ENCODE peak calls at places on chromosomes 7 and 10, in seven cellular contexts. One of them, this sample, is unnamed.

GRCh38 chr10:12628964-12629766 is 279.8 kb downstream of the CAMK1D start:
- DNase-seq in K562: no peak
- DNase-seq in HCT116: no peak
- DNase-seq in HepG2: no peak
- DNase-seq in H1: no peak
- DNase-seq in SK-N-SH: no peak
- DNase-seq in GM12878: no peak
- DNase-seq in this sample: peak; percentile 42

GRCh38 chr10:114905450-114905849 is 32.5 kb upstream of the TRUB1 start:
- DNase-seq in K562: no peak
- DNase-seq in HCT116: peak; percentile 55
- DNase-seq in HepG2: peak; percentile 35
- DNase-seq in H1: no peak
- DNase-seq in SK-N-SH: no peak
- DNase-seq in GM12878: no peak
- DNase-seq in this sample: peak; percentile 4

GRCh38 chr7:83655951-83656556 is 7.1 kb upstream of the SEMA3E start:
- DNase-seq in K562: no peak
- DNase-seq in HCT116: peak; percentile 50
- DNase-seq in HepG2: peak; percentile 26
- DNase-seq in H1: no peak
- DNase-seq in SK-N-SH: peak; percentile 61
- DNase-seq in GM12878: peak; percentile 7
- DNase-seq in this sample: peak; percentile 79

GRCh38 chr10:128050937-128051336 is 75.3 kb downstream of the MKI67 start:
- DNase-seq in K562: no peak
- DNase-seq in HCT116: no peak
- DNase-seq in HepG2: no peak
- DNase-seq in H1: no peak
- DNase-seq in SK-N-SH: no peak
- DNase-seq in GM12878: no peak
- DNase-seq in this sample: no peak

GRCh38 chr10:114708717-114709352 is 50.8 kb upstream of the ABLIM1 start:
- DNase-seq in K562: no peak
- DNase-seq in HCT116: peak; percentile 52
- DNase-seq in HepG2: peak; percentile 13
- DNase-seq in H1: no peak
- DNase-seq in SK-N-SH: no peak
- DNase-seq in GM12878: no peak
- DNase-seq in this sample: no peak

GRCh38 chr7:22420973-22421635 is 64.2 kb upstream of the RAPGEF5 start:
- DNase-seq in K562: no peak
- DNase-seq in HCT116: no peak
- DNase-seq in HepG2: no peak
- DNase-seq in H1: no peak
- DNase-seq in SK-N-SH: no peak
- DNase-seq in GM12878: no peak
- DNase-seq in this sample: no peak

GRCh38 chr7:90791596-90791995 is 195.5 kb downstream of the CDK14 start:
- DNase-seq in K562: no peak
- DNase-seq in HCT116: no peak
- DNase-seq in HepG2: no peak
- DNase-seq in H1: no peak
- DNase-seq in SK-N-SH: no peak
- DNase-seq in GM12878: no peak
- DNase-seq in this sample: no peak

GRCh38 chr10:14186245-14186644 is 144.5 kb downstream of the FRMD4A start:
- DNase-seq in K562: peak; percentile 25
- DNase-seq in HCT116: no peak
- DNase-seq in HepG2: peak; percentile 7
- DNase-seq in H1: no peak
- DNase-seq in SK-N-SH: no peak
- DNase-seq in GM12878: no peak
- DNase-seq in this sample: no peak

GRCh38 chr7:41010967-41011366 is 691.9 kb downstream of the INHBA start:
- DNase-seq in K562: no peak
- DNase-seq in HCT116: no peak
- DNase-seq in HepG2: no peak
- DNase-seq in H1: no peak
- DNase-seq in SK-N-SH: no peak
- DNase-seq in GM12878: no peak
- DNase-seq in this sample: no peak

GRCh38 chr10:12428447-12429135 is 79.2 kb downstream of the CAMK1D start:
- DNase-seq in K562: no peak
- DNase-seq in HCT116: no peak
- DNase-seq in HepG2: no peak
- DNase-seq in H1: no peak
- DNase-seq in SK-N-SH: no peak
- DNase-seq in GM12878: no peak
- DNase-seq in this sample: no peak

GRCh38 chr10:88657901-88658300 is 6.3 kb upstream of the LIPF start:
- DNase-seq in K562: no peak
- DNase-seq in HCT116: no peak
- DNase-seq in HepG2: no peak
- DNase-seq in H1: no peak
- DNase-seq in SK-N-SH: no peak
- DNase-seq in GM12878: no peak
- DNase-seq in this sample: no peak

GRCh38 chr10:16494174-16494573 is 27.5 kb downstream of the C1QL3 start:
- DNase-seq in K562: no peak
- DNase-seq in HCT116: no peak
- DNase-seq in HepG2: no peak
- DNase-seq in H1: no peak
- DNase-seq in SK-N-SH: no peak
- DNase-seq in GM12878: no peak
- DNase-seq in this sample: no peak

GRCh38 chr7:128947854-128948253 is 10.1 kb downstream of the IRF5 start:
- DNase-seq in K562: no peak
- DNase-seq in HCT116: no peak
- DNase-seq in HepG2: no peak
- DNase-seq in H1: no peak
- DNase-seq in SK-N-SH: peak; percentile 29
- DNase-seq in GM12878: no peak
- DNase-seq in this sample: no peak

GRCh38 chr10:8023321-8023720 is 31.2 kb upstream of the GATA3 start:
- DNase-seq in K562: no peak
- DNase-seq in HCT116: no peak
- DNase-seq in HepG2: no peak
- DNase-seq in H1: no peak
- DNase-seq in SK-N-SH: no peak
- DNase-seq in GM12878: no peak
- DNase-seq in this sample: no peak

GRCh38 chr10:35822316-35822715 is 180.2 kb upstream of the FZD8 start:
- DNase-seq in K562: no peak
- DNase-seq in HCT116: no peak
- DNase-seq in HepG2: peak; percentile 3
- DNase-seq in H1: peak; percentile 31
- DNase-seq in SK-N-SH: no peak
- DNase-seq in GM12878: no peak
- DNase-seq in this sample: no peak

GRCh38 chr10:29409241-29410051 is 120.6 kb downstream of the LYZL1 start:
- DNase-seq in K562: peak; percentile 82
- DNase-seq in HCT116: peak; percentile 43
- DNase-seq in HepG2: peak; percentile 47
- DNase-seq in H1: no peak
- DNase-seq in SK-N-SH: peak; percentile 88
- DNase-seq in GM12878: no peak
- DNase-seq in this sample: peak; percentile 53

GRCh38 chr7:156777364-156778069 is 115.5 kb downstream of the LMBR1 start:
- DNase-seq in K562: no peak
- DNase-seq in HCT116: no peak
- DNase-seq in HepG2: no peak
- DNase-seq in H1: no peak
- DNase-seq in SK-N-SH: peak; percentile 22
- DNase-seq in GM12878: no peak
- DNase-seq in this sample: no peak
- TF ChIP-seq JUND in K562: no peak
- TF ChIP-seq JUND in HCT116: no peak
- TF ChIP-seq JUND in HepG2: no peak
- TF ChIP-seq JUND in H1: no peak
- TF ChIP-seq JUND in SK-N-SH: no peak
- TF ChIP-seq JUND in GM12878: no peak
- TF ChIP-seq JUND in this sample: no peak

DNA sequence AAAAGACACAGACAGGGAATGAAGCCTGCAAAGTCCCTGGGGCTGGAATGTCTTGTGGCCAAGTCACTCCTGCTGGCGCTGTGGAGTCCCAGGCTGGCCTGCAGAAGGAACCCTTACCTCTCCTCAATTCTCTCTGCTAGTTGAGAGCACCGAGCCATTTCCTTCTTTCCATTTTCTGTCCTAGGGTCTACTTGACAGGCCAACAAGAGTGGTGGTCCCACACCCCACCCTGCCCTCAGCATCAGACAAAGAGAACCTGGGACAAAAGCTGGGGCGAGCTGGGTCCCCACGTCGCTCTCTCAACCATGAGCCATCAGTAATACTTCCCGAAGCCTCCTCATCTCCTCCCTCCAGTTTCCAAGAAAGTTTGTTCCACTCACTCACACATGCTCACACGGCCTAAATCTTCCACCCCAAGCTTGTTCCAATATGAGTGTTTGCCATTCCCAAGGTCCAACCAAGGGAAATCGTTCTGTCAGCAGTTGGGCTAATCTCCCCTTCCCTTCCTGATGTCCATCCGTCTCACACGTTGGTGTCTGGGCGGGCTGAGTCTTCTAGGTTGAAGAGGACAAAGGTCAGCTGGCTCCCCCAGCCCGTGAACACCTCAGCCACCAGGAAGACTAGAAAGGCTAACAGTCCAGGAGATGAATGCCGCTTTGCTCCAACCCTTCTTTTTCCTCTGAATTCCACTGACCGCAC is 44.3 kb downstream of the CLEC2L start:
- DNase-seq in K562: no peak
- DNase-seq in HCT116: no peak
- DNase-seq in HepG2: no peak
- DNase-seq in H1: no peak
- DNase-seq in SK-N-SH: no peak
- DNase-seq in GM12878: no peak
- DNase-seq in this sample: no peak
- TF ChIP-seq JUND in K562: no peak
- TF ChIP-seq JUND in HCT116: no peak
- TF ChIP-seq JUND in HepG2: no peak
- TF ChIP-seq JUND in H1: no peak
- TF ChIP-seq JUND in SK-N-SH: no peak
- TF ChIP-seq JUND in GM12878: no peak
- TF ChIP-seq JUND in this sample: no peak

DNA sequence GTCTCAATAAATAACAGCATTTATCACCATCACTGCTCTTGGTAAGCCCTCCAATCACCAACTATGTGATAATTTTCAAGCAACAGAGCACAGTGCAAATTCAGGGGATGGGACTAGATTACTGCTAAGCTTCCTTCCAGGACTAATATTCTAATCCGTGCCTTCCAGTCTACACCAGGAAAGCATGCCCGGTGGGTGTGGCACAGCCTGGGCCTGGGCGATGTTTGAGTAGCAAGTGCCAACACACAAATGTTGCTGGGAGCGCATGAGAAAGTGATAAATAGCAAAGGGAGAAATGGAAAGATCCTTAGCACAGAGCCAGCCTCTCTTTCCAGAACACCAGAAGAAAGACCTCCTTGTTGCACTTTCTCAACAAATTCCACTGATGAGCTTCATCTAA is 13.5 kb upstream of the TM9SF3 start:
- DNase-seq in K562: no peak
- DNase-seq in HCT116: no peak
- DNase-seq in HepG2: no peak
- DNase-seq in H1: no peak
- DNase-seq in SK-N-SH: no peak
- DNase-seq in GM12878: no peak
- DNase-seq in this sample: no peak
- TF ChIP-seq JUND in K562: no peak
- TF ChIP-seq JUND in HCT116: no peak
- TF ChIP-seq JUND in HepG2: no peak
- TF ChIP-seq JUND in H1: no peak
- TF ChIP-seq JUND in SK-N-SH: no peak
- TF ChIP-seq JUND in GM12878: no peak
- TF ChIP-seq JUND in this sample: no peak

GRCh38 chr10:126496771-126497545 is 108.7 kb upstream of the ADAM12 start:
- DNase-seq in K562: no peak
- DNase-seq in HCT116: no peak
- DNase-seq in HepG2: no peak
- DNase-seq in H1: no peak
- DNase-seq in SK-N-SH: no peak
- DNase-seq in GM12878: no peak
- DNase-seq in this sample: no peak

GRCh38 chr10:126491476-126491875 is 103.2 kb upstream of the ADAM12 start:
- DNase-seq in K562: no peak
- DNase-seq in HCT116: no peak
- DNase-seq in HepG2: no peak
- DNase-seq in H1: no peak
- DNase-seq in SK-N-SH: no peak
- DNase-seq in GM12878: no peak
- DNase-seq in this sample: no peak
- TF ChIP-seq JUND in K562: no peak
- TF ChIP-seq JUND in HCT116: no peak
- TF ChIP-seq JUND in HepG2: no peak
- TF ChIP-seq JUND in H1: no peak
- TF ChIP-seq JUND in SK-N-SH: no peak
- TF ChIP-seq JUND in GM12878: no peak
- TF ChIP-seq JUND in this sample: no peak

GRCh38 chr7:85750454-85750949 is 563.6 kb upstream of the SEMA3D start:
- DNase-seq in K562: peak; percentile 9
- DNase-seq in HCT116: peak; percentile 32
- DNase-seq in HepG2: peak; percentile 36
- DNase-seq in H1: peak; percentile 33
- DNase-seq in SK-N-SH: peak; percentile 49
- DNase-seq in GM12878: no peak
- DNase-seq in this sample: peak; percentile 78
- TF ChIP-seq JUND in K562: no peak
- TF ChIP-seq JUND in HCT116: no peak
- TF ChIP-seq JUND in HepG2: no peak
- TF ChIP-seq JUND in H1: no peak
- TF ChIP-seq JUND in SK-N-SH: no peak
- TF ChIP-seq JUND in GM12878: no peak
- TF ChIP-seq JUND in this sample: no peak

DNA sequence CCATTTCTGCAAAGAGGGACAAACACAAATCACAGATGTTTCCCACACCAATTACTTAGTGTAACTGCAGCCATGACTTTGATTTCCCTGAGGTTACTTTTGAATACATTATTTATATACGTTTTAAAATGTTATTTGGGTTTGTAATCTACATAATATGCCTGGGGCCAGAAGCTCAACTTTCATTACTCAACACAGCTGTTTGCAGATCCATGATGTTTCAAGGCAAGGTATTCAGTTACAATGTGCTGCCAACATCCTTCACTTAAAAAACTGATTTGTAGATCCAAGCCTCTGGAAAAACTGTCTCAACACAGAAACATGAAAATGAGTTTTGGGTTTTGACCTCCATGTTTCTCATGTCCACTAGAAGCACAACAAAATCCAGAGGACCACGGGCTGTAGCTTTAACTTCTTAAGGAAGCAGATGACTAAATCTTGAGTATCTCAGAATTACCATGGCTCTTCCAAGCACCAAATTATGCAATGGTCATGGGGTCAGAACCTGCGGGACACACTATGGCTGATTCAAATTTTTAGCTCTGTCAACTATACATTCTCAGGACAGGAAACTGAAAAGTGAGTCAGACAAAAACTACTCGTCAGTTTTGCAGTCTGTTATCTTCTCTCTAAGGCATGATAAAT is 247.0 kb upstream of the GRB10 start:
- DNase-seq in K562: no peak
- DNase-seq in HCT116: no peak
- DNase-seq in HepG2: no peak
- DNase-seq in H1: no peak
- DNase-seq in SK-N-SH: no peak
- DNase-seq in GM12878: no peak
- DNase-seq in this sample: peak; percentile 45
- TF ChIP-seq JUND in K562: no peak
- TF ChIP-seq JUND in HCT116: no peak
- TF ChIP-seq JUND in HepG2: no peak
- TF ChIP-seq JUND in H1: no peak
- TF ChIP-seq JUND in SK-N-SH: no peak
- TF ChIP-seq JUND in GM12878: no peak
- TF ChIP-seq JUND in this sample: no peak